ENCODE peak calls at places on chromosomes 7 and 10, in six cellular contexts. G is aorta, C is DND-41, B is psoas muscle, W is iPS DF 6.9, K is dorsolateral prefrontal cortex. L is an unnamed sample.

GRCh38 chr10:98134117-98134430 is 383 bp upstream of the R3HCC1L start:
- DNase-seq in G (no peak), C (no peak), B (no peak), W (no peak), K (no peak), L (no peak)

GRCh38 chr10:90859321-90859751 is 1.5 kb upstream of the HTR7 start:
- DNase-seq in G (no peak), C (no peak), B (no peak), W (no peak), K (no peak), L (no peak)

GRCh38 chr7:55128693-55129394 is 110.0 kb downstream of the EGFR start:
- DNase-seq in G (no peak), C (no peak), B (peak), W (no peak), K (no peak), L (no peak)

GRCh38 chr10:72292223-72292691 is 18.5 kb downstream of the DDIT4 start:
- DNase-seq in G (no peak), C (no peak), B (no peak), W (no peak), K (no peak), L (peak)

GRCh38 chr10:127897177-127897576 is 4.4 kb upstream of the CLRN3 start:
- DNase-seq in G (no peak), C (no peak), B (no peak), W (no peak), K (no peak), L (no peak)

GRCh38 chr7:143129477-143129876 is 2.4 kb upstream of the PIP start:
- DNase-seq in G (no peak), C (no peak), B (no peak), W (no peak), K (no peak), L (no peak)

GRCh38 chr7:116530107-116530820 is 5.4 kb downstream of the CAV1 start:
- DNase-seq in G (no peak), C (no peak), B (no peak), W (no peak), K (no peak), L (no peak)

GRCh38 chr7:47937065-47937687 is 11.1 kb downstream of the PKD1L1 start:
- DNase-seq in G (peak), C (no peak), B (no peak), W (no peak), K (no peak), L (no peak)

DNA sequence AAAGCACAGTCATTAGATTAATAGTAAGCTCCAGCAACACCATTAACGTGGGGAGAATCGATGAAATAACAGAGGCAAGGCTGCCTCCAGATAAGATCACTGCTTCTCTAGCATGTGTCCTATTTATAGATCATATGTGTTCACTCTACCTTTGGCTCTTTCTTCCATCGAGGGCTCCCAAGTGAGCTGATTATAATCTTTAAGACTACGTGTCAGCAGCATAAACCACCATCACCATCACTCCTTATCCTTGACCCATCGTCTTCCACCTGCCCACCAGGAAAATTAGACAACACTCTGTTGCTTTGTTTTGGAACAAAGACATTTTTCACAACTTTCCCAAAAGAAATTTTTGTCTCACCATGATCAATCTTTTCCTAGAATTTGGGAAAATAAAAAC is 71.2 kb upstream of the CARD11 start:
- DNase-seq in G (no peak), C (no peak), B (no peak), W (no peak), K (no peak), L (no peak)
- H3K4me3 ChIP-seq in G (no peak), C (no peak), B (no peak), W (no peak), K (no peak), L (no peak)

GRCh38 chr7:45911311-45911710 is 9.8 kb downstream of the IGFBP3 start:
- DNase-seq in G (no peak), C (no peak), B (no peak), W (no peak), K (no peak), L (no peak)
- H3K27ac ChIP-seq in G (no peak), C (no peak), B (no peak), W (no peak), K (no peak), L (no peak)

GRCh38 chr7:41701068-41701467 is 1.8 kb downstream of the INHBA start:
- DNase-seq in G (no peak), C (no peak), B (no peak), W (no peak), K (no peak), L (no peak)

GRCh38 chr7:41700044-41700471 is 2.8 kb downstream of the INHBA start:
- DNase-seq in G (no peak), C (no peak), B (no peak), W (no peak), K (no peak), L (no peak)

GRCh38 chr7:41698726-41699125 is 4.2 kb downstream of the INHBA start:
- DNase-seq in G (no peak), C (no peak), B (no peak), W (no peak), K (no peak), L (no peak)

GRCh38 chr7:41698114-41698513 is 4.8 kb downstream of the INHBA start:
- DNase-seq in G (no peak), C (no peak), B (no peak), W (no peak), K (no peak), L (no peak)

GRCh38 chr7:41699532-41699931 is 3.4 kb downstream of the INHBA start:
- DNase-seq in G (no peak), C (no peak), B (no peak), W (no peak), K (no peak), L (no peak)
- H3K4me3 ChIP-seq in G (peak), C (no peak), B (peak), W (peak), K (peak), L (no peak)

GRCh38 chr7:101733713-101734475 is 83.5 kb upstream of the CUX1 start:
- DNase-seq in G (no peak), C (no peak), B (peak), W (no peak), K (peak), L (no peak)
- H3K27ac ChIP-seq in G (no peak), C (no peak), B (peak), W (no peak), K (no peak), L (no peak)

GRCh38 chr7:102463841-102464576 is 654 bp downstream of the ALKBH4 start:
- DNase-seq in G (no peak), C (no peak), B (no peak), W (no peak), K (no peak), L (no peak)

GRCh38 chr7:102467581-102468415 is 3.0 kb downstream of the LRWD1 start:
- DNase-seq in G (peak), C (no peak), B (peak), W (no peak), K (no peak), L (no peak)

GRCh38 chr7:102464577-102465280 is at the start of the genes ALKBH4 and LRWD1:
- DNase-seq in G (peak), C (peak), B (peak), W (peak), K (peak), L (peak)

GRCh38 chr7:102468416-102469350 is 3.9 kb downstream of the LRWD1 start:
- DNase-seq in G (peak), C (no peak), B (peak), W (no peak), K (peak), L (no peak)

GRCh38 chr7:102466097-102466496 is 1.3 kb downstream of the LRWD1 start:
- DNase-seq in G (no peak), C (no peak), B (no peak), W (no peak), K (no peak), L (no peak)
- H3K4me3 ChIP-seq in G (no peak), C (peak), B (peak), W (no peak), K (no peak), L (no peak)

DNA sequence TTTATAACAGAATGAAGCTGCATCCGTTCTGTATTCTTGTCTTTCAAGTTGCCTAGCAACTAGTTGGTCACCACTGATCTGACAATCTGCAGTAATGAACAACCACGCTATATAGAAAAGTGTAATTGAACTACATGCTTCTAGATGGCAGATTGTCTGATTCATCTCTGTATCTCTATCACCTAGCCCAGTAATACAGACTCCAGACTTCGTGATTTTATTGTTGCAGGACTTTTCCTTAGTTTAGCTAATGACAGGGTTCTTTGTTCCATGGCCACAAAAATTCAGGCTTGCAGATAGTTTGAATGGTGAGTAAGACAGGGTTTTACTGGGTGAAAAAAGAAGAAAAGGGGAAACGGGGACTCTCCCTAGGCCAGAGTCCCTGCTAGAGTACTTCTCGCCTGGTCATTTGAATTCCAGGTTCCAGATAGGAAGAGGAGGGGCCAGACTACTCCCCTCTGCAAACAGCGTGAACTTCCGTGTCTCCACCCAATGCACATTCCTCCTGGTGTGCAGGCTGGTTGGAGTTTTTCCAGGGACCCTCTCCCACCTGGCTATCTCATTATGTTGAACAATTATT is 45.9 kb downstream of the COL1A2 start:
- DNase-seq in G (no peak), C (no peak), B (no peak), W (no peak), K (no peak), L (no peak)
- H3K27ac ChIP-seq in G (no peak), C (no peak), B (no peak), W (no peak), K (no peak), L (no peak)

DNA sequence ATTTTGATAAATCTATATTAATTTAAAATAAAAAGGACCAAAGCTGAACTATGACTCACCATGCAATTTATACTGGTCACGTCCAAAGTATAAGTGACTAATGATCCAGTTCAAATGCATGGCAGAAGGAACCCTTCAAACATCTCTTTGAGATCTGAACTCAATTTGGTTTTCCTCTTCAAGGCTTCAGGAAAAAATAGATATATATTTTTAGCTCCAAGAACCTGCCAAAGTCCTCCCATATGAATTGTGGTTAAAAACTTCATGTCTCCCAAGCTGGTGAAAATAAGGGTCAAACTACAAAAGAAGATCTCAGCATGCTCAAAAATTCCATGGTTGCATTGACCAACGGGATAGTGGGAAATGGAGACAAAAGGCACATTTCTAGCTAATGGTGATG is 34.6 kb upstream of the PDE1C start:
- DNase-seq in G (no peak), C (no peak), B (no peak), W (no peak), K (no peak), L (no peak)
- H3K4me3 ChIP-seq in G (no peak), C (no peak), B (no peak), W (no peak), K (no peak), L (no peak)

DNA sequence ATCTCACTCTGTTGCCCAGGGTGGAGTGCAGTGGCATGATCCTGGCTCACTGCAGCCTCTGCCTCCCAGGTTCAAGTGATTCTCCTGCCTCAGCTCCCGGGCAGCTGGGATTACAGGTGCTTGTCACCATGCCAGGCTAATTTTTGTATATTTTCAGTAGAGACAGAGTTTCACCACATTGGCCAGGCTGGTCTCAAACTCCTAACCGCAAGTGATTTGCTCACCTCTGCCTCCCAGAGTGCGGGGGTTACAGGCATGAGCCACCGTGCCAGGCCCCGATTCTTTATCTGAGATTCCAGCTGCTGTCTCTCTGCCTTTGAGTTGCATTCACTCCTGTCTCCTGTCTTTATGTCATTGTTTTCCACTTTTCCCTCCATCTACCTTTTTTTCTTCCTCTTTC is 168.7 kb downstream of the TMEM178B start:
- DNase-seq in G (no peak), C (no peak), B (no peak), W (no peak), K (no peak), L (no peak)
- H3K27ac ChIP-seq in G (no peak), C (no peak), B (no peak), W (no peak), K (no peak), L (no peak)

GRCh38 chr7:104328308-104328969 is at the start of gene LHFPL3:
- DNase-seq in G (peak), C (no peak), B (no peak), W (no peak), K (peak), L (no peak)
- H3K4me3 ChIP-seq in G (no peak), C (no peak), B (no peak), W (peak), K (peak), L (no peak)

L was measured in CD4-positive, alpha-beta memory T cell.